ENCODE peak calls at places on chromosomes 2 and 18, in eight cellular contexts. T is sigmoid colon, W is K562, P is endothelial cell of umbilical vein, S is stomach, M is GM23338, I is spleen, U is HCT116. R is an unnamed sample.

GRCh38 chr2:213995400-213996105 is 415.3 kb upstream of the VWC2L start:
- DNase-seq in S (no peak), M (no peak), I (no peak), U (peak), W (no peak), P (peak), T (no peak), R (no peak)

GRCh38 chr2:239318091-239318725 is 82.6 kb downstream of the HDAC4 start:
- DNase-seq in W (peak), S (peak), U (no peak), I (peak), M (no peak), T (peak), P (peak), R (peak)

GRCh38 chr18:6885992-6886823 is 156.7 kb downstream of the ARHGAP28 start:
- DNase-seq in P (peak), W (peak), T (no peak), U (no peak), I (no peak), S (peak), M (peak), R (no peak)

GRCh38 chr2:128321784-128322650 is 3.3 kb upstream of the HS6ST1 start:
- DNase-seq in T (peak), P (peak), S (peak), W (peak), M (peak), U (peak), I (peak), R (peak)

GRCh38 chr2:43343573-43344304 is 117.3 kb upstream of the ZFP36L2 start:
- DNase-seq in T (peak), I (no peak), P (peak), W (no peak), U (no peak), M (no peak), S (peak), R (peak)

GRCh38 chr2:183487316-183487715 is 363.1 kb downstream of the NUP35 start:
- DNase-seq in W (no peak), M (no peak), I (no peak), T (no peak), U (no peak), S (no peak), P (no peak), R (no peak)

GRCh38 chr2:148927010-148927409 is 52.0 kb downstream of the KIF5C start:
- DNase-seq in W (peak), U (peak), T (no peak), M (no peak), S (no peak), P (no peak), I (peak), R (no peak)

GRCh38 chr2:158214431-158214830 is 112.8 kb downstream of the UPP2 start:
- DNase-seq in W (peak), I (no peak), U (no peak), T (no peak), P (peak), M (no peak), S (no peak), R (no peak)

GRCh38 chr2:47651296-47651695 is 131.6 kb upstream of the MSH6 start:
- DNase-seq in T (no peak), M (no peak), S (no peak), P (no peak), U (no peak), I (no peak), W (no peak), R (no peak)

GRCh38 chr18:74840492-74841167 is 243.0 kb downstream of the ZNF407 start:
- DNase-seq in T (no peak), W (no peak), M (no peak), U (no peak), S (no peak), I (peak), P (peak), R (no peak)

GRCh38 chr2:240959941-240960308 is 38.5 kb upstream of the SNED1 start:
- DNase-seq in T (peak), S (peak), P (no peak), M (no peak), I (no peak), U (no peak), W (no peak), R (no peak)

GRCh38 chr2:39737661-39738060 is 41.4 kb downstream of the THUMPD2 start:
- DNase-seq in T (peak), W (no peak), I (no peak), M (peak), S (no peak), P (no peak), U (no peak), R (no peak)

GRCh38 chr2:72605836-72606442 is 219.9 kb downstream of the EXOC6B start:
- DNase-seq in W (peak), S (no peak), P (peak), T (no peak), U (no peak), M (peak), I (no peak), R (no peak)

GRCh38 chr2:34570266-34570872 is 971.3 kb upstream of the FAM98A start:
- DNase-seq in T (no peak), M (peak), P (no peak), I (no peak), U (no peak), S (peak), W (no peak), R (no peak)

GRCh38 chr18:58865714-58866113 is 1.0 kb downstream of the ZNF532 start:
- DNase-seq in I (no peak), S (no peak), P (no peak), T (peak), U (no peak), W (no peak), M (no peak), R (no peak)

GRCh38 chr2:23381084-23381483 is 3.9 kb upstream of the KLHL29 start:
- DNase-seq in S (peak), U (peak), W (no peak), M (no peak), T (no peak), I (no peak), P (peak), R (peak)

GRCh38 chr2:217714268-217714643 is 288.5 kb downstream of the TNS1 start:
- DNase-seq in S (no peak), P (peak), M (no peak), T (peak), I (no peak), W (no peak), U (no peak), R (no peak)

GRCh38 chr2:132909427-132909826 is 239.4 kb upstream of the LYPD1 start:
- DNase-seq in S (no peak), P (no peak), I (no peak), T (no peak), W (no peak), U (no peak), M (no peak), R (no peak)

GRCh38 chr2:101597347-101597944 is 100.1 kb upstream of the MAP4K4 start:
- DNase-seq in I (no peak), M (no peak), S (no peak), W (no peak), T (no peak), U (no peak), P (no peak), R (no peak)

DNA sequence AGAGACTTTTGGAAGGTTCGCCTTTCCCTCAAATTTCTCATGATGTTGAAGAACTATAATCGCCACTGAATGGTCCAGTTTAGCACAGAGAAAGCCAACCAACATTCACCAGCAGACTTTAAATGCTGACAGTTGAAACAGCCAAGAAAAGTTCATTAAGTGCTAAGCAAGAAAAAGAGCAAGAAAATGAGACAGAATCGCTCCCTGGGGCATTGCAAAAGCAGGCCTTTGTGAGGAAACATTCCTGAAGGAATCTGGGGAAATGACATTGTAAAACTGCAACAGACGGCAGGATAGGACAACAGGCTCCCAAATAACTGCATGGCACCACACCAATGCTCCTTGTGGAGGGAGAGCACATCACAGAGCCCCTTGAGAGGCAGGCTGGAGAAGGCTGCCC is 269.3 kb upstream of the ID2 start:
- DNase-seq in S (no peak), M (peak), T (peak), U (no peak), W (no peak), I (no peak), P (no peak), R (peak)
- TF ChIP-seq POLR2AphosphoS5 in S (no peak), M (no peak), T (peak), U (no peak), W (no peak), I (no peak), P (no peak), R (no peak)

DNA sequence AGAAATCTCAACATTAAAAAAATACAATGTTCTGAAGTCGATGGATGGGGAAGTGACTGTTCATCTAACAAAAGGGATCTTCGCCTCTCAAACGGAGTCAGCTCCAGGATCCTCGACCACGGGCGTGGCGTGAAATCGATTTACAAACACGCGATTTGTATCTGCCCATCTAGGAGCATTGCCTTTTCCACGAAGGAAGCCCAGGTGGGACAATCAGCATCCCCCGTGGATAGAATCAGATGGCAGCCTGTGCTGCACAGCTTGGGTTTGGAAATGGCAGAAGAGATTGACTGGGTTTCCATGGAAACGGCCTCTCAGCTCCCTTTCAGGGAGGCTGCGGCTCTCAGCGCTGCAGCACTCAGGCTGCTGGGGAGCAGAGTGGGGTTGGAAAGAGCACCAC is 110.8 kb upstream of the PXDN start:
- DNase-seq in U (no peak), W (no peak), M (peak), T (no peak), P (no peak), S (no peak), I (no peak), R (no peak)
- TF ChIP-seq POLR2AphosphoS5 in U (no peak), W (no peak), M (no peak), T (no peak), P (no peak), S (no peak), I (no peak), R (no peak)

GRCh38 chr18:25288340-25288955 is 63.5 kb downstream of the ZNF521 start:
- DNase-seq in W (no peak), U (no peak), S (no peak), T (no peak), M (no peak), I (no peak), P (no peak), R (no peak)
- TF ChIP-seq POLR2AphosphoS5 in W (no peak), U (no peak), S (no peak), T (no peak), M (no peak), I (no peak), P (no peak), R (no peak)

DNA sequence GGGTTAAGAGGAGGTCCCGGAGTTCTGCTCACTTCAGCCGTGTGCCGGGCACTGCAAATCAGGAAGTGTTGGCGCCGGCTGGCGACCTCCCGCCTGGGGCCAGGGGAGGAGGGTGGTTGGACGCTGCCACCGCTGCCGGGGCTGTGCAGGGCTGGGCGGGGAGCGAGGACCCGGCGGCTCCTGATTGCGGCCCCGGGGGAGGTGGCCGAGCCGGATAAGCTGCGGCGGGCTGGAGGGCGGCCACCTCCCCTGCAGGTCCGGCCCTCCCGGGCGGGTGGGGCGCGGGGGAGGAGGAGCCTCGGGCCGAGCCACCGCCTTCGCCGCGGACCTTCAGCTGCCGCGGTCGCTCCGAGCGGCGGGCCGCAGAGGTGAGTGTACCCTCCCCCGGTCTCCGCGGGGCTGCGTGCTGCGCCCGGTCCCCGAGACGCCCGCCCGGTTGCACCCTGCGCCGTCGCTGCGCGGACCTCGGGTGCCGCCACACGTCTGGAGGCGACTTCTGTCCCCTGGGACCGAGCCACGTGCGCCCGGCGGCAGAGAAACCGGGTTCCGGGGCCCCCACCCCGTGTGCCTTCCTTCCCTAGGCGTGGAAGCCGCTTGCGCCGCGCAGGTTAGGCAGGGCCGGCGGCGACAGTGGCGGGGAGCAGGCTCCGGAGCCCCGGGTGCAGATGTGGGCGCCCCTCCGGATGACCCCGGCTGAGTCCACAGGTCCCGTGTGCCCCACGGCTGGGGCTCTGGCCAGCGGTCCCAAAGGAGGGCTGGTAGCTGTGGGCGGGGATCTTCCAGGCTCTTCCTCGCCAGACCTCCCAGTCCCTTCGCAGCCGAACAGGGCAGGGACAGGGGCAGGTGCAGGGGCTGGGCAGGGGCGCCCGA is at the start of gene STEAP3:
- DNase-seq in U (peak), T (peak), S (peak), I (peak), W (peak), P (peak), M (peak), R (peak)
- TF ChIP-seq POLR2AphosphoS5 in U (peak), T (no peak), S (no peak), I (peak), W (peak), P (peak), M (peak), R (no peak)

GRCh38 chr18:45639424-45639823 is 24.1 kb downstream of the SLC14A2 start:
- DNase-seq in M (no peak), S (no peak), I (no peak), W (no peak), U (no peak), P (no peak), T (no peak), R (peak)

GRCh38 chr18:45638544-45638943 is 23.3 kb downstream of the SLC14A2 start:
- DNase-seq in P (no peak), I (no peak), T (no peak), W (no peak), S (no peak), U (no peak), M (no peak), R (no peak)

GRCh38 chr18:45634454-45634853 is 19.2 kb downstream of the SLC14A2 start:
- DNase-seq in S (no peak), U (no peak), I (no peak), M (no peak), P (no peak), W (no peak), T (no peak), R (no peak)

GRCh38 chr18:45637546-45638327 is 22.5 kb downstream of the SLC14A2 start:
- DNase-seq in I (no peak), U (no peak), M (no peak), W (no peak), T (no peak), S (no peak), P (no peak), R (peak)

DNA sequence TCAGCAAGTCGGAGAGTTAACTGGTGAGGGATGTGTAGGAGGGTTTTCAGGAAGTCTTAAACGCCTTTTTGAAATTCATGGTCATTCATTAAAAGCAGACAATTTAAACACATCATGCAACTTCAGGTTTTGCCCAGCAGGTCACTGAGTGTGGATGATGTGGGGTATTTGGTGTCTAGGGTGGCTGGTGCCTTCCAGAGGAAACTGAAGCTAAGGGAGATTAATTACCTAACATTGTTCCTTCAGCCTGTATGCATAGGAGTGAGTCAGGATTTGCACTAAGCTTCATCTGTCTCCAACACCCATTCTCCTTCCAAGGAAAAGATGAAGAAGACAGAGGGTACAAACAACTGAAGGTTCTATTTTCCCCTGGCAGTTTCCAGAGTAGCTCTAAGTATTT is 20.8 kb downstream of the SLC14A2 start:
- DNase-seq in I (no peak), M (no peak), S (no peak), T (no peak), U (no peak), W (no peak), P (no peak), R (no peak)
- TF ChIP-seq POLR2AphosphoS5 in I (no peak), M (no peak), S (no peak), T (no peak), U (no peak), W (no peak), P (no peak), R (no peak)

GRCh38 chr2:227161947-227162346 is 2.1 kb downstream of the COL4A4 start:
- DNase-seq in S (no peak), P (no peak), U (no peak), I (no peak), T (no peak), W (no peak), M (no peak), R (no peak)

GRCh38 chr2:227163998-227164744 is at the start of the genes COL4A3 and COL4A4:
- DNase-seq in M (peak), S (peak), T (peak), P (no peak), I (peak), U (peak), W (no peak), R (no peak)

GRCh38 chr2:227160164-227160563 is 3.8 kb downstream of the COL4A4 start:
- DNase-seq in I (no peak), P (no peak), S (no peak), U (no peak), W (no peak), M (no peak), T (no peak), R (no peak)

GRCh38 chr2:227163445-227163997 is 484 bp downstream of the COL4A4 start:
- DNase-seq in P (no peak), I (peak), S (peak), W (no peak), M (peak), T (no peak), U (no peak), R (no peak)

GRCh38 chr2:227164745-227165350 is 424 bp downstream of the COL4A3 start:
- DNase-seq in T (no peak), M (peak), W (no peak), I (peak), P (no peak), S (peak), U (no peak), R (no peak)
- TF ChIP-seq POLR2AphosphoS5 in T (no peak), M (no peak), W (no peak), I (no peak), P (no peak), S (no peak), U (no peak), R (no peak)

DNA sequence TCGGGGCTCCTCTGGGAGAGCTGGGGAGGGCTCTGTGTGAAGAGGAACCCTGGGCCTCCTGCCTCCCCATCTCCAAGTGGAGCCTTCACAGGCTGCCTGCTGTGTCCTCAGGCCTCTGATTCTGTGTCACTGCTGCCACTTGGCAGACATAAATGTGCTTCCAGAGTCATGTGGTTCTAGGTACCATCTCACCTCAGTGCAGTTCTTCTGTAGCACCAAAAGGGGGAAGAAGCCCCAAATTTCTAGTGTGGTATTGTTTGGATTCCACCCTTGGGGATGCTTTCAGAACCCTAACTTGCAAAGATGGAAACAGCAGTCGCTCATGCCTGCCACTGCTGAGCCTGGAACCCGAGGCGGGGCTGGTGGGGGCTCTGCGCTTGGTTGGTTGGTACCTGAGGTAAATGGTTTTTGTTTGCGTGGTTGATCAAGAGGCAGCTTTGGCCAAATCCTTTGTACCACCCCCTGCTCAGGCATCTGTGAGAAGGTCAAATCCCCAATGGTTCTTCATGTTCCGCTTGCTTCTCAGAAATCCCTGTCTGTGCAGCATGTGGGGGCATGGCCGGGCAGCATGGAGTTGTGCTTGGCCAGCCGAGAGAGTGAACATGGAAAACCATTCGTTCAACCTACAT is 27.5 kb downstream of the COA5 start:
- DNase-seq in I (no peak), S (no peak), T (no peak), P (no peak), U (no peak), W (no peak), M (no peak), R (no peak)
- TF ChIP-seq POLR2AphosphoS5 in I (no peak), S (no peak), T (no peak), P (no peak), U (no peak), W (no peak), M (no peak), R (no peak)

DNA sequence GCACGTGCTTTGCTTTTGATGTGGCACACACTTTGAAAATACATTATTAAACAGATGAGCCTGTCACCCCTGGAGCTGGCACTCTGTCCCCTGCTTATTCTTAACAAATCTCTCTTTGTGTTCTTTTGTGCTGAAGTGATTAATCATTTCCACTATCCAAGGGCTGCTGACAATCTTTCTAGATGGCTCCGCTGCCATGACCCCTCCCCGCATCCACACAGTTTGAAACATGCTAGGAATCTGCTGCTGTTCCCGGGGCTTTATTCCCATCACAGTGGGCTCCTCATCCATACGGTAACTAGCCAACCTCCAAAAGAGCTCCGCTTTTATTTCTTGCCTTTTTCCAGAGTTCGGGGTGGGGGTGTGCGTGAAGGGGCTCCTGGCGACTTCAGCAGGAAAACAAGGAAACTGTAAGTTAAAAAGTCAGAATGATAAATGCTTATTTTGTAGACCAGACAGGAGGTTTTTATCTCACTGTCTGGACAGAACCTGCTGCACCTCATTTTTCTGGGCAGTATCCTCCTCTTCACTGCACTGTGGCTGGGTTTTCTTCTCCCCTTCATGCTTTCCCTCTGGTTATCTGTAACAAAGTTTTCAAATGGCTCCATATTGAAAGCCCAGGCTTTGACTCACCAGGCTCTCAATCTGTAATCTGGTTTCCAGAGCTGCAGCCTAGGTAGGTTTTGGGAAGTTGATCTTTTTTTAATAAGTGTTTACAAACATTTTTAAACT is 319.7 kb downstream of the AFF3 start:
- DNase-seq in I (no peak), S (no peak), U (no peak), P (no peak), T (no peak), M (peak), W (no peak), R (no peak)
- TF ChIP-seq POLR2AphosphoS5 in I (no peak), S (no peak), U (no peak), P (no peak), T (no peak), M (no peak), W (no peak), R (no peak)

R was measured in suprapubic skin.